ENCODE peak calls at places on chromosomes 16 and 17, in ten cellular contexts. Q is stomach, V is prostate gland, M is HCT116, P is H1, E is spleen, Z is endothelial cell of umbilical vein, H is HepG2, X is esophagus muscularis mucosa, A is GM23338. I is an unnamed sample.

GRCh38 chr16:53968896-53969295 is 264.9 kb downstream of the FTO start:
- DNase-seq in M (no peak), A (no peak), P (no peak), X (no peak), V (no peak), E (no peak), Z (no peak), H (no peak), Q (no peak), I (no peak)

GRCh38 chr16:78461496-78461938 is 362.1 kb downstream of the WWOX start:
- DNase-seq in Z (no peak), M (no peak), Q (no peak), E (no peak), V (peak; percentile 76), H (peak; percentile 59), X (no peak), A (no peak), P (no peak), I (no peak)

GRCh38 chr16:24036614-24037013 is 200.8 kb downstream of the PRKCB start:
- DNase-seq in E (no peak), X (no peak), P (no peak), H (peak; percentile 46), Z (peak; percentile 43), M (peak; percentile 29), V (peak; percentile 19), A (peak; percentile 84), Q (peak; percentile 28), I (peak; percentile 11)

GRCh38 chr16:750454-750853 is 9.7 kb upstream of the CIAO3 start:
- DNase-seq in Q (no peak), H (no peak), V (no peak), A (no peak), M (no peak), P (no peak), E (no peak), X (no peak), Z (no peak), I (no peak)

GRCh38 chr16:16062023-16062932 is 112.9 kb downstream of the ABCC1 start:
- DNase-seq in X (peak; percentile 93), P (no peak), E (no peak), H (no peak), A (peak; percentile 50), M (no peak), Q (no peak), V (no peak), Z (no peak), I (peak; percentile 96)

GRCh38 chr17:4980644-4981216 is 6.7 kb downstream of the CAMTA2 start:
- DNase-seq in Q (no peak), M (no peak), P (no peak), E (no peak), X (no peak), V (peak; percentile 42), Z (peak; percentile 64), A (peak; percentile 95), H (peak; percentile 54), I (no peak)

GRCh38 chr16:24541534-24541933 is 2.2 kb downstream of the RBBP6 start:
- DNase-seq in Z (peak; percentile 23), M (no peak), V (no peak), Q (no peak), A (no peak), X (no peak), E (no peak), H (no peak), P (no peak), I (no peak)

GRCh38 chr17:65231662-65232335 is 94.6 kb downstream of the RGS9 start:
- DNase-seq in Z (peak; percentile 72), H (peak; percentile 70), P (peak; percentile 70), A (peak; percentile 92), M (peak; percentile 74), V (peak; percentile 16), X (no peak), E (no peak), Q (peak; percentile 37), I (peak; percentile 50)

GRCh38 chr16:87778830-87779579 is 13.2 kb upstream of the KLHDC4 start:
- DNase-seq in Z (peak; percentile 95), V (peak; percentile 68), X (peak; percentile 98), Q (peak; percentile 94), P (peak; percentile 95), A (peak; percentile 97), H (peak; percentile 88), M (peak; percentile 94), E (peak; percentile 98), I (peak; percentile 94)

GRCh38 chr16:87778476-87778829 is 12.7 kb upstream of the KLHDC4 start:
- DNase-seq in A (no peak), H (no peak), Z (no peak), P (no peak), V (no peak), X (no peak), Q (no peak), M (no peak), E (no peak), I (no peak)

GRCh38 chr16:87784812-87785211 is 19.0 kb upstream of the KLHDC4 start:
- DNase-seq in X (no peak), M (no peak), E (no peak), H (peak; percentile 63), V (no peak), P (no peak), Z (no peak), Q (no peak), A (no peak), I (no peak)

DNA sequence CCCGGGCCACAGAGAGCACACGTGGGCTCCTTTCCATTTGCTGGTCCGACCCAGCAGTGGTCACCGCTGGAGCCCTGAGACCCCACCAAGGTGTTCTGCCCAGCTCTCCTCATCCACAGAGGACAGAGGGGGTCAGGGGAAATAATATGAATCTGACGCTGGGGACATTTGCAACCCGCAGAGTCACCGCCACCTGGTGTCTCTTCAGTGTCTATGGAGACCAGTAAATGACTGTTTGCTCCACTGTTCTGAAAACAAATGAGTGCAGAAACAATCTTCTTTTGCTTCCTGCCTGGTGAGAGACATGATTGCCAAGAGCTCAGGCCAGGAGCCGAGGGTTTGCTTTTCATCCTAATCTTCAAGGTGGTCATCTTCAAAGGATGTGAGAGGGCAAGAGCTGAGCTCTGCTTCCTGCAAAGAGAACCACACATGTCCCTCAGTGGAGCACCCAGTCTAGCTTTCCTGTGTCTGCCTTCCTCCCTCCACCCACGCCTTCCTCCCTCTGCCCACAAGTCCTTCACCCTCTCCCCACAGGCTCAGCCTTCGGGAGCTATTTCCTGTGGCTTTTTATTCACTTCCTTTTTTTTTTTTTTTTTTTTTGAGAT is 14.7 kb upstream of the KLHDC4 start:
- DNase-seq in X (no peak), E (no peak), V (no peak), P (no peak), Z (peak; percentile 59), H (no peak), A (no peak), Q (peak; percentile 34), M (no peak), I (peak; percentile 75)
- TF ChIP-seq CTCF in X (no peak), E (no peak), V (no peak), P (no peak), Z (no peak), H (peak; percentile 15), A (peak; percentile 6), Q (no peak), M (no peak), I (no peak)

DNA sequence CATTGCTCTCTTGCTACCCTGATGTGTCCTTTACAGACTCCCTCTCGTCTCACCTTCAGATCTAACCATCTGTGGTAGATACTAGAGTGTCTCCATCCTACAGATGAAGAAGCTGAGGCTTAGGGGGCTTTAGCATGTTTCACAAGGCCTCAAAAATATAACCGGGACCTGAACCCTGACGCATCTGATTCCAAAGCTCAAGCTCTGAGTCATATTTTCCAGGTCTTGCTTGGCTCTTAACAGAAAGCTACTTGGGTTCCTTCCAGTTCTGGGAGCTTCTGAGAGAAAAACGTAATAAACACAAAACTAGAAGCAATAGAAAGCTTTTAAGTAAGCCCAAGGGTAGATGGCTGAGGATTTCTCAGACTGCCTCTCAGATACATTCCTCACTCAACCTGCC is 224.3 kb upstream of the EEF2KMT start:
- DNase-seq in H (no peak), P (no peak), Q (no peak), A (no peak), M (no peak), X (no peak), E (no peak), Z (no peak), V (no peak), I (no peak)
- TF ChIP-seq POLR2AphosphoS5 in H (no peak), P (no peak), Q (no peak), A (no peak), M (no peak), X (no peak), E (no peak), Z (no peak), V (no peak), I (no peak)

GRCh38 chr17:12257176-12257575 is 236.5 kb downstream of the MAP2K4 start:
- DNase-seq in E (no peak), Z (no peak), A (no peak), Q (no peak), V (no peak), P (no peak), X (peak; percentile 62), H (no peak), M (no peak), I (no peak)

GRCh38 chr17:12261354-12261753 is 240.7 kb downstream of the MAP2K4 start:
- DNase-seq in P (no peak), A (no peak), M (no peak), Q (no peak), E (no peak), Z (no peak), V (no peak), X (no peak), H (no peak), I (no peak)

GRCh38 chr17:12252442-12252841 is 231.8 kb downstream of the MAP2K4 start:
- DNase-seq in E (no peak), M (no peak), Z (no peak), X (no peak), Q (no peak), V (no peak), A (no peak), P (no peak), H (no peak), I (no peak)

GRCh38 chr17:12254460-12254859 is 233.8 kb downstream of the MAP2K4 start:
- DNase-seq in P (no peak), Z (no peak), Q (no peak), E (no peak), V (no peak), X (no peak), H (no peak), A (no peak), M (no peak), I (no peak)

GRCh38 chr17:12256380-12256995 is 235.8 kb downstream of the MAP2K4 start:
- DNase-seq in E (no peak), V (peak; percentile 39), X (no peak), A (peak; percentile 61), H (peak; percentile 35), Q (peak; percentile 53), P (no peak), M (peak; percentile 37), Z (peak; percentile 39), I (peak; percentile 9)
- TF ChIP-seq CTCF in E (peak; percentile 64), V (peak; percentile 85), X (peak; percentile 85), A (peak; percentile 73), H (peak; percentile 67), Q (peak; percentile 65), P (no peak), M (peak; percentile 54), Z (peak; percentile 51), I (no peak)

GRCh38 chr17:81456091-81456490 is 56.5 kb downstream of the ACTG1 start:
- DNase-seq in Z (no peak), P (no peak), H (no peak), Q (no peak), M (no peak), X (no peak), V (no peak), A (no peak), E (no peak), I (no peak)

GRCh38 chr17:81456798-81457197 is 55.8 kb downstream of the ACTG1 start:
- DNase-seq in V (no peak), P (no peak), Z (peak; percentile 80), M (no peak), X (no peak), E (no peak), H (peak; percentile 35), Q (no peak), A (no peak), I (no peak)

GRCh38 chr17:81453712-81454111 is 58.5 kb downstream of the BAHCC1 start:
- DNase-seq in M (no peak), V (no peak), E (peak; percentile 90), X (no peak), P (no peak), Q (no peak), H (no peak), A (no peak), Z (no peak), I (peak; percentile 87)

GRCh38 chr17:81454473-81454872 is 58.1 kb downstream of the ACTG1 start:
- DNase-seq in M (no peak), E (no peak), V (no peak), A (no peak), P (no peak), H (no peak), Q (no peak), X (no peak), Z (no peak), I (peak; percentile 34)

GRCh38 chr17:81455387-81455786 is 57.2 kb downstream of the ACTG1 start:
- DNase-seq in X (no peak), Q (no peak), A (no peak), H (no peak), M (no peak), Z (no peak), V (no peak), P (no peak), E (no peak), I (no peak)
- TF ChIP-seq POLR2AphosphoS5 in X (no peak), Q (no peak), A (no peak), H (no peak), M (no peak), Z (no peak), V (no peak), P (no peak), E (peak; percentile 14), I (no peak)

I was measured in HL-60.